ENCODE peak calls at places on chromosomes 16 and 17, in eight cellular contexts. S is fibroblast of lung, L is SK-N-SH, K is IMR-90, V is mammary epithelial cell, J is H9, I is GM12878, C is A549. N is an unnamed sample.

GRCh38 chr17:14228903-14229302 is 7.8 kb downstream of the CDRT15 start:
- DNase-seq in S (peak; percentile 10), L (no peak), K (peak; percentile 16), V (no peak), J (no peak), I (no peak), C (no peak), N (no peak)

GRCh38 chr16:18932243-18932997 is 6.2 kb upstream of the SMG1 start:
- DNase-seq in S (peak; percentile 9), L (no peak), K (peak; percentile 43), V (peak; percentile 35), J (no peak), I (no peak), C (no peak), N (no peak)

GRCh38 chr16:50879873-50880695 is 138.2 kb downstream of the CYLD start:
- DNase-seq in S (no peak), L (no peak), K (no peak), V (peak; percentile 23), J (peak; percentile 88), I (no peak), C (peak; percentile 6), N (peak; percentile 77)

GRCh38 chr16:54121539-54122295 is 164.9 kb downstream of the IRX3 start:
- DNase-seq in S (no peak), L (no peak), K (no peak), V (no peak), J (no peak), I (no peak), C (no peak), N (no peak)

GRCh38 chr17:49603238-49603637 is 27.6 kb downstream of the NXPH3 start:
- DNase-seq in S (no peak), L (no peak), K (no peak), V (no peak), J (no peak), I (no peak), C (no peak), N (no peak)

GRCh38 chr17:63124536-63124935 is 158.5 kb downstream of the TANC2 start:
- DNase-seq in S (no peak), L (no peak), K (no peak), V (no peak), J (no peak), I (no peak), C (peak; percentile 7), N (peak; percentile 47)

GRCh38 chr17:67441052-67441738 is 64.1 kb downstream of the PITPNC1 start:
- DNase-seq in S (peak; percentile 53), L (no peak), K (peak; percentile 88), V (no peak), J (no peak), I (no peak), C (peak; percentile 85), N (no peak)

GRCh38 chr17:57803026-57803425 is 46.8 kb downstream of the MRPS23 start:
- DNase-seq in S (no peak), L (no peak), K (no peak), V (no peak), J (peak; percentile 33), I (no peak), C (no peak), N (peak; percentile 37)

GRCh38 chr16:55179858-55180585 is 144.0 kb upstream of the IRX6 start:
- DNase-seq in S (no peak), L (no peak), K (no peak), V (no peak), J (no peak), I (no peak), C (no peak), N (no peak)

GRCh38 chr16:82580293-82580900 is 46.4 kb upstream of the CDH13 start:
- DNase-seq in S (no peak), L (peak; percentile 22), K (no peak), V (peak; percentile 8), J (no peak), I (no peak), C (peak; percentile 10), N (peak; percentile 34)

GRCh38 chr16:53071748-53072301 is 17.0 kb downstream of the CHD9 start:
- DNase-seq in S (peak; percentile 46), L (peak; percentile 64), K (no peak), V (no peak), J (no peak), I (no peak), C (no peak), N (no peak)

GRCh38 chr16:57548424-57548823 is 6.0 kb downstream of the ADGRG5 start:
- DNase-seq in S (no peak), L (no peak), K (no peak), V (no peak), J (no peak), I (no peak), C (no peak), N (no peak)

GRCh38 chr16:56263711-56264608 is 72.7 kb downstream of the GNAO1 start:
- DNase-seq in S (no peak), L (peak; percentile 86), K (no peak), V (no peak), J (no peak), I (no peak), C (no peak), N (no peak)

GRCh38 chr17:5584971-5585794 is 874 bp upstream of the NLRP1 start:
- DNase-seq in S (peak; percentile 74), L (no peak), K (peak; percentile 89), V (peak; percentile 88), J (no peak), I (no peak), C (no peak), N (peak; percentile 23)

GRCh38 chr17:43171761-43172487 is 910 bp downstream of the NBR1 start:
- DNase-seq in S (peak; percentile 92), L (no peak), K (peak; percentile 95), V (peak; percentile 88), J (no peak), I (no peak), C (peak; percentile 84), N (peak; percentile 34)

GRCh38 chr17:36089888-36090836 is at the start of gene CCL3:
- DNase-seq in S (no peak), L (no peak), K (no peak), V (peak; percentile 11), J (no peak), I (peak; percentile 99), C (no peak), N (no peak)

GRCh38 chr17:299546-299945 is 53.1 kb downstream of the RPH3AL start:
- DNase-seq in S (no peak), L (peak; percentile 81), K (no peak), V (no peak), J (no peak), I (no peak), C (no peak), N (no peak)

DNA sequence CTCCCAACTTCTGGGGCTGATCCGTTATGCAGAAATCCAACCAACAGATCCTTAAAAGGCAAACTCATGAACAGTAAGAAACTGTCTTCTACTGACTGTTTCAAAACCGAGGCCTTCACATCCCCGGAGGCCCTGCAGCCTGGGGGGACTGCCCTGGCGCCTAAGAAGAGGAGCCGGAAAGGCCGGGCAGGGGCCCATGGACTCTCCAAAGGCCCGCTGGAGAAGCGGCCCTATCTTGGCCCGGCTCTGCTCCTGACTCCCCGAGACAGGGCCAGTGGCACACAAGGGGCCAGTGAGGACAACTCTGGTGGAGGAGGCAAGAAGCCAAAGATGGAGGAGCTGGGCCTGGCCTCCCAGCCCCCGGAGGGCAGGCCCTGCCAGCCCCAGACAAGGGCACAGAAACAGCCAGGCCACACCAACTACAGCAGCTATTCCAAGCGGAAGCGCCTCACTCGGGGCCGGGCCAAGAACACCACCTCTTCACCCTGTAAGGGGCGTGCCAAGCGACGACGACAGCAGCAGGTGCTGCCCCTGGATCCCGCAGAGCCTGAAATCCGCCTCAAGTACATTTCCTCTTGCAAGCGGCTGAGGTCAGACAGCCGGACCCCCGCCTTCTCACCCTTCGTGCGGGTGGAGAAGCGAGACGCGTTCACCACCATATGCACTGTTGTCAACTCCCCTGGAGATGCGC is 39.5 kb downstream of the SREBF1 start:
- DNase-seq in S (no peak), L (no peak), K (no peak), V (no peak), J (no peak), I (no peak), C (no peak), N (no peak)
- TF ChIP-seq CTCF in S (no peak), L (no peak), K (no peak), V (no peak), J (no peak), I (no peak), C (no peak), N (no peak)

GRCh38 chr17:2067048-2067452 is 12.1 kb downstream of the HIC1 start:
- DNase-seq in S (no peak), L (no peak), K (no peak), V (no peak), J (no peak), I (no peak), C (no peak), N (no peak)
- H3K4me2 ChIP-seq in S (no peak overlapping the region), L (no peak overlapping the region), K (no peak overlapping the region), V (no peak overlapping the region), J (no peak overlapping the region), I (no peak overlapping the region), C (no peak overlapping the region), N (no peak overlapping the region)

GRCh38 chr17:48578616-48579560 is 738 bp upstream of the HOXB4 start:
- DNase-seq in S (peak; percentile 74), L (no peak), K (peak; percentile 63), V (peak; percentile 36), J (no peak), I (no peak), C (no peak), N (no peak)
- H3K4me1 ChIP-seq in S (peaks cover 11% of the 10 kb centered on the region), L (no peaks in the 10 kb centered on the region), K (peaks cover 14% of the 10 kb centered on the region), V (peaks cover 9% of the 10 kb centered on the region), J (no peaks in the 10 kb centered on the region), I (peaks cover 23% of the 10 kb centered on the region), C (peaks cover 16% of the 10 kb centered on the region), N (peaks cover 59% of the 10 kb centered on the region)

GRCh38 chr17:81713004-81713555 is 996 bp downstream of the SLC25A10 start:
- DNase-seq in S (no peak), L (peak; percentile 69), K (no peak), V (peak; percentile 34), J (no peak), I (no peak), C (no peak), N (no peak)

GRCh38 chr17:81710514-81711308 is 1.4 kb upstream of the SLC25A10 start:
- DNase-seq in S (no peak), L (no peak), K (no peak), V (no peak), J (no peak), I (no peak), C (no peak), N (no peak)

GRCh38 chr17:81712468-81713003 is 452 bp downstream of the SLC25A10 start:
- DNase-seq in S (no peak), L (peak; percentile 90), K (no peak), V (peak; percentile 49), J (no peak), I (no peak), C (peak; percentile 63), N (no peak)

GRCh38 chr17:81713556-81714411 is 1.7 kb downstream of the SLC25A10 start:
- DNase-seq in S (no peak), L (peak; percentile 90), K (no peak), V (no peak), J (no peak), I (no peak), C (no peak), N (no peak)

DNA sequence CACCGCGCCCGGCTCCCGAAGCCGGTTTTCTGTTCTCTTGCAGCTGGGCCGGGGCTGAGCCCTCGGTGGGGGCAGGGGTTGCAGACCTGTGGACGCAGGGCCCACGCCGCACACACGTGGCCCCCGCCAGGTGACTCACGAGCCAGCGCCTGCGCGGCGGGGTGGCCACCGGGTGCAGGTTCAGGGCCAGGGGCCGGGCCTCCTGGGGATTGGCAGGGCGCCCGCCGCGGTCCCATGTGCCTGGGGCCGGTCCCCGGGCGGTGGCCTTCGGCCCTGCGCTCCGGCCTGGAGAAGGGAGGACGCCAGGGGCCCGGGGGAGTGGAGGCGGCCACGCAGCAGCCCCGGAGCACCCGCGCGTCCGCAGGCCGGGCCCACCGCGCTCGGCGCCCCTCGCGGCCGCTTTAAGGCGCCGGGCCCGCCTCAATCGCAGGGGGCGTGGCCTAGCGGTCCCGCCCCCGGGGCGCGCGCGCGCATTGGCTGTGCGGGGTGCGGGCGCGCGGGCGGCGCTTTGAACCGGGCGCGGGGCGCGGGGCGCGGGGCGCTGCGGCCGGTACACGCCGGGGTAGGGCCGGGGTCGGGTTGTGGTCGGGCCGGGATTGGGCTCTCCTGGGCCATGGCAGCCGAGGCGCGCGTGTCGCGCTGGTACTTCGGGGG is at the start of gene SLC25A10:
- DNase-seq in S (peak; percentile 68), L (peak; percentile 99), K (peak; percentile 64), V (peak; percentile 82), J (peak; percentile 78), I (no peak), C (peak; percentile 87), N (peak; percentile 84)
- TF ChIP-seq CTCF in S (no peak), L (no peak), K (no peak), V (no peak), J (no peak), I (no peak), C (no peak), N (no peak)

N was measured in GM23338.